ENCODE peak calls at places on chromosomes 3 and 15, in five cellular contexts. One of them, this sample, is unnamed.

GRCh38 chr3:154469585-154469984 is 39.6 kb upstream of the GPR149 start:
- DNase-seq in tibial artery: no peak
- DNase-seq in lower leg skin: no peak
- DNase-seq in AG09319: no peak
- DNase-seq in HCT116: no peak
- DNase-seq in this sample: no peak

GRCh38 chr15:69225355-69226027 is 65.1 kb downstream of the GLCE start:
- DNase-seq in tibial artery: no peak
- DNase-seq in lower leg skin: no peak
- DNase-seq in AG09319: peak
- DNase-seq in HCT116: peak
- DNase-seq in this sample: no peak

GRCh38 chr3:46693038-46693896 is at the start of gene ALS2CL:
- DNase-seq in tibial artery: peak
- DNase-seq in lower leg skin: peak
- DNase-seq in AG09319: no peak
- DNase-seq in HCT116: no peak
- DNase-seq in this sample: no peak

GRCh38 chr3:37970802-37971201 is 19.8 kb upstream of the VILL start:
- DNase-seq in tibial artery: peak
- DNase-seq in lower leg skin: no peak
- DNase-seq in AG09319: no peak
- DNase-seq in HCT116: no peak
- DNase-seq in this sample: no peak

GRCh38 chr3:17645074-17645698 is 97.2 kb downstream of the TBC1D5 start:
- DNase-seq in tibial artery: no peak
- DNase-seq in lower leg skin: peak
- DNase-seq in AG09319: peak
- DNase-seq in HCT116: peak
- DNase-seq in this sample: no peak

GRCh38 chr15:77866186-77866585 is 211.3 kb downstream of the TBC1D2B start:
- DNase-seq in tibial artery: peak
- DNase-seq in lower leg skin: no peak
- DNase-seq in AG09319: no peak
- DNase-seq in HCT116: no peak
- DNase-seq in this sample: no peak

GRCh38 chr15:25372298-25372697 is 66.5 kb downstream of the UBE3A start:
- DNase-seq in tibial artery: no peak
- DNase-seq in lower leg skin: no peak
- DNase-seq in AG09319: peak
- DNase-seq in HCT116: no peak
- DNase-seq in this sample: no peak

GRCh38 chr15:73361331-73361730 is 7.4 kb downstream of the HCN4 start:
- DNase-seq in tibial artery: no peak
- DNase-seq in lower leg skin: no peak
- DNase-seq in AG09319: no peak
- DNase-seq in HCT116: no peak
- DNase-seq in this sample: no peak

GRCh38 chr3:27623085-27623753 is 98.9 kb downstream of the EOMES start:
- DNase-seq in tibial artery: no peak
- DNase-seq in lower leg skin: no peak
- DNase-seq in AG09319: no peak
- DNase-seq in HCT116: no peak
- DNase-seq in this sample: no peak

GRCh38 chr3:45225465-45226205 is 452 bp downstream of the TMEM158 start:
- DNase-seq in tibial artery: no peak
- DNase-seq in lower leg skin: no peak
- DNase-seq in AG09319: no peak
- DNase-seq in HCT116: no peak
- DNase-seq in this sample: no peak

GRCh38 chr3:51817375-51817774 is 38.3 kb upstream of the IQCF6 start:
- DNase-seq in tibial artery: no peak
- DNase-seq in lower leg skin: no peak
- DNase-seq in AG09319: no peak
- DNase-seq in HCT116: no peak
- DNase-seq in this sample: no peak

GRCh38 chr15:29299331-29299730 is 29.7 kb upstream of the NSMCE3 start:
- DNase-seq in tibial artery: no peak
- DNase-seq in lower leg skin: no peak
- DNase-seq in AG09319: no peak
- DNase-seq in HCT116: no peak
- DNase-seq in this sample: no peak

GRCh38 chr3:133540896-133541674 is 32.4 kb upstream of the CDV3 start:
- DNase-seq in tibial artery: no peak
- DNase-seq in lower leg skin: no peak
- DNase-seq in AG09319: no peak
- DNase-seq in HCT116: peak
- DNase-seq in this sample: no peak

GRCh38 chr3:46935168-46935858 is 41.2 kb downstream of the CCDC12 start:
- DNase-seq in tibial artery: peak
- DNase-seq in lower leg skin: peak
- DNase-seq in AG09319: peak
- DNase-seq in HCT116: peak
- DNase-seq in this sample: peak

GRCh38 chr15:39640665-39641064 is 59.8 kb downstream of the THBS1 start:
- DNase-seq in tibial artery: no peak
- DNase-seq in lower leg skin: no peak
- DNase-seq in AG09319: no peak
- DNase-seq in HCT116: no peak
- DNase-seq in this sample: no peak

GRCh38 chr3:14336414-14337285 is 65.8 kb upstream of the SLC6A6 start:
- DNase-seq in tibial artery: no peak
- DNase-seq in lower leg skin: no peak
- DNase-seq in AG09319: no peak
- DNase-seq in HCT116: no peak
- DNase-seq in this sample: no peak

GRCh38 chr15:39413558-39413957 is 167.3 kb upstream of the THBS1 start:
- DNase-seq in tibial artery: no peak
- DNase-seq in lower leg skin: no peak
- DNase-seq in AG09319: no peak
- DNase-seq in HCT116: no peak
- DNase-seq in this sample: no peak

GRCh38 chr3:72891053-72891855 is 3.4 kb downstream of the GXYLT2 start:
- DNase-seq in tibial artery: no peak
- DNase-seq in lower leg skin: no peak
- DNase-seq in AG09319: peak
- DNase-seq in HCT116: no peak
- DNase-seq in this sample: no peak

GRCh38 chr15:51368751-51369450 is 27.4 kb downstream of the GLDN start:
- DNase-seq in tibial artery: no peak
- DNase-seq in lower leg skin: no peak
- DNase-seq in AG09319: peak
- DNase-seq in HCT116: no peak
- DNase-seq in this sample: no peak

GRCh38 chr3:123883656-123884257 is 375 bp downstream of the MYLK start:
- DNase-seq in tibial artery: peak
- DNase-seq in lower leg skin: no peak
- DNase-seq in AG09319: no peak
- DNase-seq in HCT116: no peak
- DNase-seq in this sample: no peak
- TF ChIP-seq CTCF in tibial artery: no peak
- TF ChIP-seq CTCF in lower leg skin: no peak
- TF ChIP-seq CTCF in AG09319: no peak
- TF ChIP-seq CTCF in HCT116: no peak
- TF ChIP-seq CTCF in this sample: no peak

DNA sequence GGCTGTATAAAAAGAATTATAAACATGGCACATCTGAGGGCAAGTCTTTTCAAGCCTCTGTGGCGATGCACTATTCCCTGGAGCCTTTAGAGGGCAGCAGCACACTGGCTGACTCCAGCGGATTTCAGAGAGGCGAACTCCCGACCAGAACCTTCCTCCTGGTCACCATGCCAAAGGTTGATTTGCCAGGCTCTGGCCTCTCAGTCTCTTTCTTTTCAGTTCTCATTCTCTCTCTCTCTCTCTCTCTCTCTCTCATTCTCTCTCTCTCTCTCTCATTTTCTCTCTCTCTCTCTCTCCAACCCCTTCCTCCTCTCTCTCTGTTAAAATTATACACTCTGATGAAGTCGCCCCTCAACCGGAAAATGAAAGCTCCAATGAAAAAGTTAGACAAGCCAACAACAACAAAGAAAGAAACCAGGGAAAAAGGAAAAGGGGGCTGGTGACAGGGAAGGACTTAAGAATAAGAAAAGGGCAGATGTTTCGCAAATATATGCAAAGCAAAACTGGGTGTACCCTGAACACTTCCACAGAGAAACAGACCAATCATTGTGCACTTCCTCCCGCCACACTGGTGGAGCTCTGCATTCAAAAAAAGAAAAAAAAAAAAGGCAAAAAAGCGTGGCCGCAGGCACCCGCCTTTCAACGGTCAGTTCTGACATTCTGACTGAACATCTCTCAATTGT is 90.2 kb downstream of the TIGIT start:
- DNase-seq in tibial artery: peak
- DNase-seq in lower leg skin: peak
- DNase-seq in AG09319: peak
- DNase-seq in HCT116: peak
- DNase-seq in this sample: peak
- TF ChIP-seq CTCF in tibial artery: peak
- TF ChIP-seq CTCF in lower leg skin: no peak
- TF ChIP-seq CTCF in AG09319: peak
- TF ChIP-seq CTCF in HCT116: peak
- TF ChIP-seq CTCF in this sample: peak

GRCh38 chr3:138960417-138960852 is 13.4 kb downstream of the FOXL2NB start:
- DNase-seq in tibial artery: no peak
- DNase-seq in lower leg skin: no peak
- DNase-seq in AG09319: no peak
- DNase-seq in HCT116: no peak
- DNase-seq in this sample: no peak
- TF ChIP-seq CTCF in tibial artery: no peak
- TF ChIP-seq CTCF in lower leg skin: no peak
- TF ChIP-seq CTCF in AG09319: no peak
- TF ChIP-seq CTCF in HCT116: no peak
- TF ChIP-seq CTCF in this sample: no peak

GRCh38 chr3:63096248-63097058 is 181.7 kb upstream of the SYNPR start:
- DNase-seq in tibial artery: peak
- DNase-seq in lower leg skin: no peak
- DNase-seq in AG09319: no peak
- DNase-seq in HCT116: no peak
- DNase-seq in this sample: no peak
- TF ChIP-seq CTCF in tibial artery: no peak
- TF ChIP-seq CTCF in lower leg skin: no peak
- TF ChIP-seq CTCF in AG09319: no peak
- TF ChIP-seq CTCF in HCT116: no peak
- TF ChIP-seq CTCF in this sample: no peak

GRCh38 chr15:71071529-71071928 is 43.7 kb upstream of the THSD4 start:
- DNase-seq in tibial artery: no peak
- DNase-seq in lower leg skin: no peak
- DNase-seq in AG09319: no peak
- DNase-seq in HCT116: no peak
- DNase-seq in this sample: no peak

GRCh38 chr15:71072423-71072822 is 42.8 kb upstream of the THSD4 start:
- DNase-seq in tibial artery: no peak
- DNase-seq in lower leg skin: no peak
- DNase-seq in AG09319: no peak
- DNase-seq in HCT116: no peak
- DNase-seq in this sample: no peak

GRCh38 chr15:71066983-71067382 is 48.3 kb upstream of the THSD4 start:
- DNase-seq in tibial artery: no peak
- DNase-seq in lower leg skin: no peak
- DNase-seq in AG09319: no peak
- DNase-seq in HCT116: no peak
- DNase-seq in this sample: no peak

GRCh38 chr15:71069693-71070092 is 45.6 kb upstream of the THSD4 start:
- DNase-seq in tibial artery: no peak
- DNase-seq in lower leg skin: no peak
- DNase-seq in AG09319: no peak
- DNase-seq in HCT116: no peak
- DNase-seq in this sample: no peak
- TF ChIP-seq CTCF in tibial artery: no peak
- TF ChIP-seq CTCF in lower leg skin: no peak
- TF ChIP-seq CTCF in AG09319: no peak
- TF ChIP-seq CTCF in HCT116: peak
- TF ChIP-seq CTCF in this sample: no peak

GRCh38 chr3:48572517-48572916 is 8.9 kb upstream of the UCN2 start:
- DNase-seq in tibial artery: no peak
- DNase-seq in lower leg skin: no peak
- DNase-seq in AG09319: no peak
- DNase-seq in HCT116: no peak
- DNase-seq in this sample: no peak

GRCh38 chr3:48571938-48572337 is 8.4 kb upstream of the UCN2 start:
- DNase-seq in tibial artery: no peak
- DNase-seq in lower leg skin: no peak
- DNase-seq in AG09319: no peak
- DNase-seq in HCT116: no peak
- DNase-seq in this sample: no peak

GRCh38 chr3:48575366-48575765 is 11.8 kb upstream of the UCN2 start:
- DNase-seq in tibial artery: no peak
- DNase-seq in lower leg skin: no peak
- DNase-seq in AG09319: no peak
- DNase-seq in HCT116: no peak
- DNase-seq in this sample: no peak

GRCh38 chr3:48576647-48577046 is 13.1 kb upstream of the UCN2 start:
- DNase-seq in tibial artery: no peak
- DNase-seq in lower leg skin: no peak
- DNase-seq in AG09319: no peak
- DNase-seq in HCT116: no peak
- DNase-seq in this sample: no peak

DNA sequence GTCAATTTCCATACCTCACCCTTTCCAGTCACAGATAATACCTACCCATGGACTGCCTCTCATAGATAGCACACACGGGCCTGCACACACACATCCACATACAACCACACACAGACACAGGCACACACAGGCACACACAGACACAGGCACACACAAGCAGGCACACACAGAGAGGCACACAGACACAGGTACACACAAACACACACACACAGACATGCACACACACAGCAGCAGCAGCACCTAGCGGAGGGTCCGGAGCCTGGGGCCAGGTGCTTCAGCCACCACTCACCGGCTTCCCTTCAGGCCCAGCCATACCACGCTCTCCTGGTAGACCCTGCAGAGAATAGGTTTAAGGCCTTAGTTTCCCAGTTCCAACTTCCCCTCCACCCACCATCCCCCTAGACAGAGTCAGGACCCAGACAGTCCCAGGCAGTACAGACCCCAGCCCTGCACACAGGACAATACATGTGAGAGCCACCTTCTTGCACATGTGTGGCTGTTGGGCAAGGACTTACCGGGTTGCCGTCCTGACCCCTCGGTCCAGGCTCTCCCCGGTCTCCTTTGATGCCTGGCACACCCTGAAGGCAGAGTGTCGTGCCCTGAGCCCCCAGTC is 10.5 kb upstream of the UCN2 start:
- DNase-seq in tibial artery: no peak
- DNase-seq in lower leg skin: no peak
- DNase-seq in AG09319: no peak
- DNase-seq in HCT116: no peak
- DNase-seq in this sample: no peak
- TF ChIP-seq CTCF in tibial artery: no peak
- TF ChIP-seq CTCF in lower leg skin: no peak
- TF ChIP-seq CTCF in AG09319: no peak
- TF ChIP-seq CTCF in HCT116: no peak
- TF ChIP-seq CTCF in this sample: no peak

GRCh38 chr3:113557374-113557773 is 25.0 kb downstream of the SIDT1 start:
- DNase-seq in tibial artery: no peak
- DNase-seq in lower leg skin: no peak
- DNase-seq in AG09319: no peak
- DNase-seq in HCT116: peak
- DNase-seq in this sample: no peak
- TF ChIP-seq CTCF in tibial artery: no peak
- TF ChIP-seq CTCF in lower leg skin: no peak
- TF ChIP-seq CTCF in AG09319: no peak
- TF ChIP-seq CTCF in HCT116: peak
- TF ChIP-seq CTCF in this sample: no peak

GRCh38 chr3:138752886-138753285 is 81.8 kb downstream of the PIK3CB start:
- DNase-seq in tibial artery: no peak
- DNase-seq in lower leg skin: no peak
- DNase-seq in AG09319: no peak
- DNase-seq in HCT116: no peak
- DNase-seq in this sample: no peak
- TF ChIP-seq CTCF in tibial artery: no peak
- TF ChIP-seq CTCF in lower leg skin: no peak
- TF ChIP-seq CTCF in AG09319: no peak
- TF ChIP-seq CTCF in HCT116: no peak
- TF ChIP-seq CTCF in this sample: no peak